ENCODE peak calls at places on chromosomes 7 and 10, in six cellular contexts. One of them, this sample, is unnamed.

GRCh38 chr10:98332623-98333269 is 64.8 kb upstream of the LOXL4 start:
- DNase-seq in trophoblast cell: no peak
- DNase-seq in neuronal stem cell: no peak
- DNase-seq in A549: no peak
- DNase-seq in mammary epithelial cell: no peak
- DNase-seq in GM12878: no peak
- DNase-seq in this sample: no peak

GRCh38 chr7:8277394-8277982 is 15.5 kb upstream of the ICA1 start:
- DNase-seq in trophoblast cell: peak; percentile 62
- DNase-seq in neuronal stem cell: no peak
- DNase-seq in A549: peak; percentile 9
- DNase-seq in mammary epithelial cell: peak; percentile 19
- DNase-seq in GM12878: no peak
- DNase-seq in this sample: no peak

GRCh38 chr7:26627221-26627620 is 237.2 kb downstream of the SKAP2 start:
- DNase-seq in trophoblast cell: no peak
- DNase-seq in neuronal stem cell: no peak
- DNase-seq in A549: no peak
- DNase-seq in mammary epithelial cell: no peak
- DNase-seq in GM12878: no peak
- DNase-seq in this sample: no peak

GRCh38 chr7:107789647-107790046 is 13.4 kb downstream of the SLC26A3 start:
- DNase-seq in trophoblast cell: no peak
- DNase-seq in neuronal stem cell: no peak
- DNase-seq in A549: no peak
- DNase-seq in mammary epithelial cell: no peak
- DNase-seq in GM12878: no peak
- DNase-seq in this sample: no peak

GRCh38 chr10:58268946-58269831 is at the start of gene CISD1:
- DNase-seq in trophoblast cell: peak; percentile 100
- DNase-seq in neuronal stem cell: peak; percentile 99
- DNase-seq in A549: peak; percentile 98
- DNase-seq in mammary epithelial cell: peak; percentile 99
- DNase-seq in GM12878: peak; percentile 96
- DNase-seq in this sample: peak; percentile 96

GRCh38 chr10:126972622-126973414 is 67.6 kb downstream of the DOCK1 start:
- DNase-seq in trophoblast cell: peak; percentile 90
- DNase-seq in neuronal stem cell: no peak
- DNase-seq in A549: peak; percentile 58
- DNase-seq in mammary epithelial cell: peak; percentile 72
- DNase-seq in GM12878: no peak
- DNase-seq in this sample: no peak

GRCh38 chr10:27383595-27384542 is 120.2 kb upstream of the RAB18 start:
- DNase-seq in trophoblast cell: peak; percentile 3
- DNase-seq in neuronal stem cell: no peak
- DNase-seq in A549: peak; percentile 13
- DNase-seq in mammary epithelial cell: peak; percentile 51
- DNase-seq in GM12878: no peak
- DNase-seq in this sample: no peak

GRCh38 chr10:121497513-121497912 is 100.7 kb downstream of the FGFR2 start:
- DNase-seq in trophoblast cell: no peak
- DNase-seq in neuronal stem cell: no peak
- DNase-seq in A549: no peak
- DNase-seq in mammary epithelial cell: peak; percentile 10
- DNase-seq in GM12878: no peak
- DNase-seq in this sample: no peak

GRCh38 chr10:18271481-18271880 is 131.3 kb downstream of the CACNB2 start:
- DNase-seq in trophoblast cell: no peak
- DNase-seq in neuronal stem cell: no peak
- DNase-seq in A549: no peak
- DNase-seq in mammary epithelial cell: no peak
- DNase-seq in GM12878: no peak
- DNase-seq in this sample: no peak

GRCh38 chr10:57692255-57692980 is 575.3 kb downstream of the IPMK start:
- DNase-seq in trophoblast cell: peak; percentile 79
- DNase-seq in neuronal stem cell: no peak
- DNase-seq in A549: peak; percentile 10
- DNase-seq in mammary epithelial cell: peak; percentile 78
- DNase-seq in GM12878: no peak
- DNase-seq in this sample: no peak

GRCh38 chr10:104336829-104337526 is 1.3 kb downstream of the ITPRIP start:
- DNase-seq in trophoblast cell: peak; percentile 81
- DNase-seq in neuronal stem cell: no peak
- DNase-seq in A549: no peak
- DNase-seq in mammary epithelial cell: peak; percentile 32
- DNase-seq in GM12878: no peak
- DNase-seq in this sample: no peak

GRCh38 chr7:7989985-7990761 is 21.6 kb downstream of the GLCCI1 start:
- DNase-seq in trophoblast cell: no peak
- DNase-seq in neuronal stem cell: no peak
- DNase-seq in A549: no peak
- DNase-seq in mammary epithelial cell: no peak
- DNase-seq in GM12878: no peak
- DNase-seq in this sample: no peak

GRCh38 chr7:36994456-36995112 is 270.3 kb upstream of the AOAH start:
- DNase-seq in trophoblast cell: peak; percentile 37
- DNase-seq in neuronal stem cell: no peak
- DNase-seq in A549: no peak
- DNase-seq in mammary epithelial cell: peak; percentile 51
- DNase-seq in GM12878: no peak
- DNase-seq in this sample: no peak

GRCh38 chr10:132520147-132520811 is 17.3 kb upstream of the INPP5A start:
- DNase-seq in trophoblast cell: no peak
- DNase-seq in neuronal stem cell: no peak
- DNase-seq in A549: no peak
- DNase-seq in mammary epithelial cell: no peak
- DNase-seq in GM12878: no peak
- DNase-seq in this sample: no peak

GRCh38 chr10:91185239-91185875 is 35.1 kb upstream of the PCGF5 start:
- DNase-seq in trophoblast cell: peak; percentile 36
- DNase-seq in neuronal stem cell: no peak
- DNase-seq in A549: peak; percentile 37
- DNase-seq in mammary epithelial cell: no peak
- DNase-seq in GM12878: no peak
- DNase-seq in this sample: no peak

GRCh38 chr10:12235796-12236195 is 39.8 kb downstream of the CDC123 start:
- DNase-seq in trophoblast cell: peak; percentile 65
- DNase-seq in neuronal stem cell: no peak
- DNase-seq in A549: no peak
- DNase-seq in mammary epithelial cell: no peak
- DNase-seq in GM12878: no peak
- DNase-seq in this sample: no peak

GRCh38 chr7:28973591-28973990 is 15.5 kb upstream of the TRIL start:
- DNase-seq in trophoblast cell: no peak
- DNase-seq in neuronal stem cell: no peak
- DNase-seq in A549: no peak
- DNase-seq in mammary epithelial cell: no peak
- DNase-seq in GM12878: no peak
- DNase-seq in this sample: no peak

GRCh38 chr7:70540641-70541040 is 591.3 kb upstream of the GALNT17 start:
- DNase-seq in trophoblast cell: no peak
- DNase-seq in neuronal stem cell: no peak
- DNase-seq in A549: no peak
- DNase-seq in mammary epithelial cell: no peak
- DNase-seq in GM12878: no peak
- DNase-seq in this sample: no peak

GRCh38 chr7:4889682-4890081 is 6.2 kb upstream of the RADIL start:
- DNase-seq in trophoblast cell: no peak
- DNase-seq in neuronal stem cell: no peak
- DNase-seq in A549: no peak
- DNase-seq in mammary epithelial cell: no peak
- DNase-seq in GM12878: no peak
- DNase-seq in this sample: no peak

GRCh38 chr7:3289996-3290395 is 11.1 kb upstream of the SDK1 start:
- DNase-seq in trophoblast cell: no peak
- DNase-seq in neuronal stem cell: no peak
- DNase-seq in A549: no peak
- DNase-seq in mammary epithelial cell: peak; percentile 47
- DNase-seq in GM12878: no peak
- DNase-seq in this sample: no peak

GRCh38 chr10:78585952-78586351 is 482.8 kb upstream of the ZMIZ1 start:
- DNase-seq in trophoblast cell: no peak
- DNase-seq in neuronal stem cell: no peak
- DNase-seq in A549: no peak
- DNase-seq in mammary epithelial cell: no peak
- DNase-seq in GM12878: no peak
- DNase-seq in this sample: no peak

GRCh38 chr10:117684673-117685211 is 142.2 kb downstream of the EMX2 start:
- DNase-seq in trophoblast cell: no peak
- DNase-seq in neuronal stem cell: no peak
- DNase-seq in A549: no peak
- DNase-seq in mammary epithelial cell: no peak
- DNase-seq in GM12878: no peak
- DNase-seq in this sample: no peak

GRCh38 chr7:44882899-44883298 is 2.4 kb downstream of the PURB start:
- DNase-seq in trophoblast cell: no peak
- DNase-seq in neuronal stem cell: no peak
- DNase-seq in A549: no peak
- DNase-seq in mammary epithelial cell: no peak
- DNase-seq in GM12878: no peak
- DNase-seq in this sample: no peak

GRCh38 chr10:28734940-28735759 is 57.8 kb downstream of the BAMBI start:
- DNase-seq in trophoblast cell: peak; percentile 99
- DNase-seq in neuronal stem cell: no peak
- DNase-seq in A549: peak; percentile 62
- DNase-seq in mammary epithelial cell: peak; percentile 83
- DNase-seq in GM12878: no peak
- DNase-seq in this sample: peak; percentile 80

GRCh38 chr10:74029943-74030342 is 32.0 kb downstream of the VCL start:
- DNase-seq in trophoblast cell: no peak
- DNase-seq in neuronal stem cell: no peak
- DNase-seq in A549: no peak
- DNase-seq in mammary epithelial cell: no peak
- DNase-seq in GM12878: no peak
- DNase-seq in this sample: no peak

DNA sequence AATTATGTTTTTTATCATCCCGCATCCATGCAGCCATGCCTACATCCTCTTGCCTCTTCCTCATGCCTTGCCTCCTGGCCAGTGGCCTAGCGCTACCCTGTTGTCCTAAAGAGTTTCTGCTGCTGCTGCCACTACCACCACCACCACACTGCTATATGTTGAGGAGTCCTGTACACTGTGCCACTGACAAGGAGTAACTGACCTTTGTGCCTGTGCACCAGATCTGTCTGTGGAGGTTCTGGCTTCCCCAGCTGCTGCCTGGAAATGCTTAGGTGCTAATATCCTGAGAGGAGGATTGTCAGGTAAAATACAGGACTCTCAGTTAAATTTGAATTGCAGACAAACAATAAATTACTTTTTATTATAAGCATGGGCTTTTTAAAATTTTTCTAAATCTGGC is 7.0 kb upstream of the CFAP69 start:
- DNase-seq in trophoblast cell: no peak
- DNase-seq in neuronal stem cell: no peak
- DNase-seq in A549: no peak
- DNase-seq in mammary epithelial cell: no peak
- DNase-seq in GM12878: no peak
- DNase-seq in this sample: no peak
- H3K27ac ChIP-seq in trophoblast cell: no peak overlapping the region
- H3K27ac ChIP-seq in neuronal stem cell: no peak overlapping the region
- H3K27ac ChIP-seq in A549: no peak overlapping the region
- H3K27ac ChIP-seq in mammary epithelial cell: no peak overlapping the region
- H3K27ac ChIP-seq in GM12878: no peak overlapping the region
- H3K27ac ChIP-seq in this sample: no peak overlapping the region

GRCh38 chr10:4770766-4771553 is 55.0 kb upstream of the AKR1E2 start:
- DNase-seq in trophoblast cell: peak; percentile 65
- DNase-seq in neuronal stem cell: no peak
- DNase-seq in A549: peak; percentile 69
- DNase-seq in mammary epithelial cell: peak; percentile 94
- DNase-seq in GM12878: no peak
- DNase-seq in this sample: peak; percentile 79
- H3K4me2 ChIP-seq in trophoblast cell: no peak overlapping the region
- H3K4me2 ChIP-seq in neuronal stem cell: no peak overlapping the region
- H3K4me2 ChIP-seq in A549: peak overlapping the region; percentile 70
- H3K4me2 ChIP-seq in mammary epithelial cell: peak overlapping the region; percentile 75
- H3K4me2 ChIP-seq in GM12878: no peak overlapping the region
- H3K4me2 ChIP-seq in this sample: peak overlapping the region; percentile 51

GRCh38 chr10:54653518-54653917 is 147.5 kb downstream of the PCDH15 start:
- DNase-seq in trophoblast cell: no peak
- DNase-seq in neuronal stem cell: no peak
- DNase-seq in A549: no peak
- DNase-seq in mammary epithelial cell: no peak
- DNase-seq in GM12878: no peak
- DNase-seq in this sample: no peak

GRCh38 chr10:54650547-54650946 is 150.5 kb downstream of the PCDH15 start:
- DNase-seq in trophoblast cell: no peak
- DNase-seq in neuronal stem cell: no peak
- DNase-seq in A549: no peak
- DNase-seq in mammary epithelial cell: no peak
- DNase-seq in GM12878: no peak
- DNase-seq in this sample: no peak
- H3K4me1 ChIP-seq in trophoblast cell: no peaks in the 10 kb centered on the region
- H3K4me1 ChIP-seq in neuronal stem cell: peaks cover 2% of the 10 kb centered on the region
- H3K4me1 ChIP-seq in A549: no peaks in the 10 kb centered on the region
- H3K4me1 ChIP-seq in mammary epithelial cell: no peaks in the 10 kb centered on the region
- H3K4me1 ChIP-seq in GM12878: no peaks in the 10 kb centered on the region
- H3K4me1 ChIP-seq in this sample: no peaks in the 10 kb centered on the region

GRCh38 chr7:133248901-133249300 is 4.0 kb upstream of the EXOC4 start:
- DNase-seq in trophoblast cell: no peak
- DNase-seq in neuronal stem cell: no peak
- DNase-seq in A549: no peak
- DNase-seq in mammary epithelial cell: no peak
- DNase-seq in GM12878: no peak
- DNase-seq in this sample: no peak
- H3K27ac ChIP-seq in trophoblast cell: no peak overlapping the region
- H3K27ac ChIP-seq in neuronal stem cell: no peak overlapping the region
- H3K27ac ChIP-seq in A549: no peak overlapping the region
- H3K27ac ChIP-seq in mammary epithelial cell: no peak overlapping the region
- H3K27ac ChIP-seq in GM12878: no peak overlapping the region
- H3K27ac ChIP-seq in this sample: no peak overlapping the region